ENCODE peak calls at places on chromosomes 3 and 15, in four cellular contexts. One of them, this sample, is unnamed.

GRCh38 chr15:78640840-78641733 is at the start of gene CHRNB4:
- DNase-seq in K562: peak; percentile 86
- DNase-seq in H1: peak; percentile 62
- DNase-seq in HepG2: no peak
- DNase-seq in this sample: peak; percentile 49

GRCh38 chr15:99425666-99426301 is 140.0 kb upstream of the MEF2A start:
- DNase-seq in H1: no peak
- DNase-seq in HepG2: no peak
- DNase-seq in K562: no peak
- DNase-seq in this sample: no peak

GRCh38 chr3:94293793-94294195 is 230.9 kb downstream of the NSUN3 start:
- DNase-seq in H1: no peak
- DNase-seq in K562: no peak
- DNase-seq in HepG2: no peak
- DNase-seq in this sample: no peak

GRCh38 chr3:156816794-156817741 is 9.1 kb upstream of the LEKR1 start:
- DNase-seq in K562: peak; percentile 65
- DNase-seq in H1: peak; percentile 81
- DNase-seq in HepG2: no peak
- DNase-seq in this sample: peak; percentile 91

GRCh38 chr3:87969620-87970019 is 89.2 kb downstream of the CGGBP1 start:
- DNase-seq in H1: no peak
- DNase-seq in K562: no peak
- DNase-seq in HepG2: no peak
- DNase-seq in this sample: no peak

GRCh38 chr15:57784081-57784488 is 77.6 kb downstream of the POLR2M start:
- DNase-seq in H1: no peak
- DNase-seq in HepG2: no peak
- DNase-seq in K562: no peak
- DNase-seq in this sample: no peak

GRCh38 chr3:149198611-149199010 is 23.0 kb downstream of the CP start:
- DNase-seq in K562: no peak
- DNase-seq in HepG2: no peak
- DNase-seq in H1: peak; percentile 71
- DNase-seq in this sample: no peak

GRCh38 chr3:124691599-124691998 is 38.7 kb upstream of the UMPS start:
- DNase-seq in H1: no peak
- DNase-seq in HepG2: peak; percentile 11
- DNase-seq in K562: no peak
- DNase-seq in this sample: no peak

GRCh38 chr3:66423791-66424190 is 77.0 kb downstream of the LRIG1 start:
- DNase-seq in HepG2: no peak
- DNase-seq in K562: no peak
- DNase-seq in H1: no peak
- DNase-seq in this sample: no peak

GRCh38 chr15:100703032-100703578 is 100.7 kb downstream of the ASB7 start:
- DNase-seq in HepG2: no peak
- DNase-seq in K562: peak; percentile 71
- DNase-seq in H1: no peak
- DNase-seq in this sample: peak; percentile 41

GRCh38 chr3:12882336-12883310 is 41.3 kb upstream of the RPL32 start:
- DNase-seq in K562: no peak
- DNase-seq in HepG2: no peak
- DNase-seq in H1: no peak
- DNase-seq in this sample: no peak

GRCh38 chr3:14806641-14807263 is 12.0 kb upstream of the FGD5 start:
- DNase-seq in HepG2: no peak
- DNase-seq in H1: no peak
- DNase-seq in K562: no peak
- DNase-seq in this sample: no peak

GRCh38 chr3:188950832-188951489 is 220.8 kb upstream of the TPRG1 start:
- DNase-seq in HepG2: peak; percentile 60
- DNase-seq in H1: no peak
- DNase-seq in K562: no peak
- DNase-seq in this sample: peak; percentile 71

GRCh38 chr15:35443376-35443775 is 102.6 kb downstream of the DPH6 start:
- DNase-seq in H1: no peak
- DNase-seq in K562: no peak
- DNase-seq in HepG2: no peak
- DNase-seq in this sample: no peak

GRCh38 chr3:30894521-30895289 is at the start of gene GADL1:
- DNase-seq in K562: no peak
- DNase-seq in HepG2: no peak
- DNase-seq in H1: no peak
- DNase-seq in this sample: peak; percentile 10
- TF ChIP-seq RNF2 in K562: no peak
- TF ChIP-seq RNF2 in HepG2: no peak
- TF ChIP-seq RNF2 in H1: no peak
- TF ChIP-seq RNF2 in this sample: no peak

GRCh38 chr15:20665653-20666052 is 124.1 kb upstream of the GOLGA6L6 start:
- DNase-seq in K562: no peak
- DNase-seq in H1: no peak
- DNase-seq in HepG2: no peak
- DNase-seq in this sample: no peak
- TF ChIP-seq RNF2 in K562: no peak
- TF ChIP-seq RNF2 in H1: no peak
- TF ChIP-seq RNF2 in HepG2: no peak
- TF ChIP-seq RNF2 in this sample: no peak

GRCh38 chr15:37134699-37135131 is 34.4 kb upstream of the MEIS2 start:
- DNase-seq in HepG2: peak; percentile 34
- DNase-seq in H1: no peak
- DNase-seq in K562: peak; percentile 74
- DNase-seq in this sample: peak; percentile 15
- TF ChIP-seq RNF2 in HepG2: no peak
- TF ChIP-seq RNF2 in H1: no peak
- TF ChIP-seq RNF2 in K562: no peak
- TF ChIP-seq RNF2 in this sample: no peak

DNA sequence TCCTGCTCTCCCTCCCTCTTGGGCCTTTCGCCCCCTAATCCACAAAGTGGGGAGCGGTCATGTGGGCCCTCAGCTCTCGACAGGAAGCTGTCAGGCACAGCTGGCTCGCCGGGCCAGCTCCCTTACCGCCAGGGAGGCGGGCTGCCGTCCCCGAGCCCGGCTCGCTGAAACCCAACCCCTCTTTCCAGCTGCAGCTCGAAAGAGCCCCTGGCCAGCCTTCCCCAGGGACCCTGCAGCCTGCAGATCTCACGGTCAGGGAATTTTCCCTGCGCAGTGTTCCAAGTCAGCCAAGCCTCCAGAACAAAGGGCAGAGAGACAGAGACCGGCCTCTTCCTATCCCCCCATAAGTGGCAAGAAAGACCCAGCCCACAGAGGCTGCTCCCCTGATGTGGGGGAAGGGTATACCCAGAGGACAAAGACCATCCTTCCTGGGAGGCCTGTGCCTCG is 32.8 kb downstream of the MAGEF1 start:
- DNase-seq in H1: no peak
- DNase-seq in HepG2: no peak
- DNase-seq in K562: no peak
- DNase-seq in this sample: no peak
- TF ChIP-seq RNF2 in H1: no peak
- TF ChIP-seq RNF2 in HepG2: no peak
- TF ChIP-seq RNF2 in K562: no peak
- TF ChIP-seq RNF2 in this sample: no peak

GRCh38 chr15:67216859-67217258 is 37.6 kb downstream of the AAGAB start:
- DNase-seq in H1: no peak
- DNase-seq in HepG2: no peak
- DNase-seq in K562: no peak
- DNase-seq in this sample: no peak

GRCh38 chr15:67212655-67213054 is 41.8 kb downstream of the AAGAB start:
- DNase-seq in HepG2: no peak
- DNase-seq in K562: no peak
- DNase-seq in H1: no peak
- DNase-seq in this sample: no peak

GRCh38 chr15:67219288-67219687 is 35.2 kb downstream of the AAGAB start:
- DNase-seq in H1: no peak
- DNase-seq in K562: no peak
- DNase-seq in HepG2: no peak
- DNase-seq in this sample: no peak

DNA sequence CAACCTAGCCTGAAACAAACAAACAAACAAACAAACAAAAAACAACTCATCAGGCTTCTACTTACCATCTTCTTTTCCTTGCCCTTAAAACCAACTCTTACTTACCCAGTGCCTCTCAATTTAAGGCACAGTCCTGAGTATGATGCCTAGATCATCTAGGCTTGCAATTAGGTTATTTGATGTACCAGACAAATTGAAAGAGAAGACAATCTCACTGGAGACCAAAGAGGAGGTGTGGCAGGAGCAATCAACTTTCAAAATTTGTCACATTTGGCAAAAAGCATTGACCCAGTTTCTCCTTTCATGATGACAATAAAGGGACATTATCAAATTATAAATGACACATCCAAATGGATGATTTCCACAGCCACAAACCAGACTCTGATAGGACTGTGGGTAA is 36.0 kb downstream of the AAGAB start:
- DNase-seq in HepG2: no peak
- DNase-seq in H1: no peak
- DNase-seq in K562: no peak
- DNase-seq in this sample: no peak
- TF ChIP-seq RNF2 in HepG2: no peak
- TF ChIP-seq RNF2 in H1: no peak
- TF ChIP-seq RNF2 in K562: no peak
- TF ChIP-seq RNF2 in this sample: no peak

GRCh38 chr3:117528688-117529087 is 819.1 kb downstream of the TUSC7 start:
- DNase-seq in K562: no peak
- DNase-seq in H1: no peak
- DNase-seq in HepG2: no peak
- DNase-seq in this sample: no peak

GRCh38 chr3:117524890-117525289 is 815.3 kb downstream of the TUSC7 start:
- DNase-seq in K562: no peak
- DNase-seq in H1: no peak
- DNase-seq in HepG2: no peak
- DNase-seq in this sample: no peak

GRCh38 chr3:117527346-117527745 is 817.8 kb downstream of the TUSC7 start:
- DNase-seq in HepG2: no peak
- DNase-seq in H1: no peak
- DNase-seq in K562: no peak
- DNase-seq in this sample: no peak

GRCh38 chr3:117523407-117523806 is 813.8 kb downstream of the TUSC7 start:
- DNase-seq in H1: no peak
- DNase-seq in K562: no peak
- DNase-seq in HepG2: no peak
- DNase-seq in this sample: no peak

DNA sequence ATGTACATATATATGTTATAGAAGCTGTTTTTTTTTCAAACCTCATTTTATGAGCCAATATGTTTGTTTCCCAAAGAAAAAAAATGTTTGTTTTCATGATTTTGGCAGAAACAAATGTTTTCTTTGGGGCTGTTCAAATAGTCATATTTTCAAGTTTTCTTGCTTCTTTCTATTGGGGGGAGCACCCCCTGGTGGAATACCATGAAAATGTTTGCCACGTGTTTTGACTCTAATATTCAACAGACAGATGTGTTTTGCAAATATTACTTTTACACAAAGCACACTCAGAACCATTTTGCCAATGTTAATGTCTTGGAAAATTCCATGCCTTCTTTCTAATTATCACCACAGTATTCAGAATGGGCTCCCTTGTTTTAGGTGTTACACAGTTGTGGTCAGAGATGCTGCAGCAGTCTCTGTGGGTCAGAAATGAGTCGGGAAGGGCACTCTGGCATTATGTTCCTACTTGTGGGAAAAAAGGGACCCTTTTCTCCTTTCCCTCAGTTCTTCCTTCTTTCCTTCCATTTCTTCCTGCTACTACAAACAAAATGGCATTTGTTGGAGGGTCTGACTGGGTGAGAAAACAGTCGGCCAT is 817.0 kb downstream of the TUSC7 start:
- DNase-seq in K562: no peak
- DNase-seq in HepG2: peak; percentile 4
- DNase-seq in H1: no peak
- DNase-seq in this sample: no peak
- TF ChIP-seq RNF2 in K562: no peak
- TF ChIP-seq RNF2 in HepG2: no peak
- TF ChIP-seq RNF2 in H1: no peak
- TF ChIP-seq RNF2 in this sample: no peak

DNA sequence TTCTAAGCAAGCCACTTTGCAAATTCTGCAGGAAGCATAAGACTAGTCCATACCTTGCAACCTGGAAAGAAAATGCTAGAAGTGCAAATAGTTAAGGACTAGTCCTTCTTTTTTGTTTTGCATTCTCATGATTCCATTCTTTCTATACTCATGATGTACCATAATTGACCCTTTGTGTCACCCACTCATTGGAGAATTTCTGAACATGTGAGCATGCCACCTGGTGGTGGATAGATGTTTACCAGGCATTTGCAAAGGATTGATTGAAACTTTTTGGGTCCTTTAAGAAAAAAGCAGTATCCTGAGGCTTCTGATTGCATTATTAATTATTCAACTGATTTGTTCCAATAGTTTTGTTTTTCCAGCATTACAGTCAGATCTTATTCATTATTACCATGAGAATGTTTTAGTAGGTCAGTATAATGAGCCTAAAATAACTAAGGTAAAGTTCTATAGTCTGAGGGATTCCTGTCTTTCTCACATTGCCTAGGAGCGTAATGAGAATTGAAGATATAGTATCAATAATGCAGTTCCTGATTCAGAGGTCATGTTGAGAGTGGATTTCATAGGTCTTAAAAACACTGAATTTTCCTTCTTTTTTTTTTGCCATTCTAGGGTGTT is 20.2 kb upstream of the DIPK2A start:
- DNase-seq in K562: peak; percentile 31
- DNase-seq in HepG2: peak; percentile 34
- DNase-seq in H1: no peak
- DNase-seq in this sample: peak; percentile 36
- TF ChIP-seq RNF2 in K562: no peak
- TF ChIP-seq RNF2 in HepG2: no peak
- TF ChIP-seq RNF2 in H1: no peak
- TF ChIP-seq RNF2 in this sample: no peak

DNA sequence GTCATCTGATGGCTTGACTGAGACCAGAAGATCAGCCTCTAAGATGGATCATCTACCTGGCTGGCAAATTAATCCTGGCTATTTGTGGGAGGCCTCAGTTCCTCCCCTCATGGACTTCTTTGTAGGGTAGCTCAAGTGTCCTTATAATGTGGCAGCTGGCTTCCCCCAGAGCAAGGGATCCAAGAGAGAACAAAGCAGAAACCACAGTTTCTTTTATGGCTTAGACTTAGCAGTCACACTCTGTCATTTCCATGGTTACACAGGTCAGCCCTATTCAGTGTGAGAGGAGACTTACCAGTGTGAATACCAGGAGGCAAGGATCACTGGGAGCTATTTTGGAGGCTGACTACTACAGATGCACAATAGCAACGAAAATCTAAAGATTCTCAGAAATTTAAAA is 15.3 kb upstream of the ARL14 start:
- DNase-seq in HepG2: no peak
- DNase-seq in K562: no peak
- DNase-seq in H1: no peak
- DNase-seq in this sample: no peak
- TF ChIP-seq RNF2 in HepG2: no peak
- TF ChIP-seq RNF2 in K562: no peak
- TF ChIP-seq RNF2 in H1: no peak
- TF ChIP-seq RNF2 in this sample: no peak

This sample was measured in A549.